ENCODE peak calls at places on chromosome 7, in six cellular contexts. One of them, this sample, is unnamed.

GRCh38 chr7:87475359-87476178 is at the start of gene ABCB4:
- DNase-seq in psoas muscle: peak
- DNase-seq in fibroblast of lung: peak
- DNase-seq in brain microvascular endothelial cell: no peak
- DNase-seq in right cardiac atrium: peak
- DNase-seq in lower lobe of right lung: peak
- DNase-seq in this sample: no peak

GRCh38 chr7:22230238-22230637 is 126.7 kb downstream of the RAPGEF5 start:
- DNase-seq in psoas muscle: no peak
- DNase-seq in fibroblast of lung: no peak
- DNase-seq in brain microvascular endothelial cell: no peak
- DNase-seq in right cardiac atrium: no peak
- DNase-seq in lower lobe of right lung: no peak
- DNase-seq in this sample: no peak

GRCh38 chr7:7911339-7911738 is 57.3 kb upstream of the GLCCI1 start:
- DNase-seq in psoas muscle: no peak
- DNase-seq in fibroblast of lung: peak
- DNase-seq in brain microvascular endothelial cell: peak
- DNase-seq in right cardiac atrium: no peak
- DNase-seq in lower lobe of right lung: no peak
- DNase-seq in this sample: no peak

GRCh38 chr7:29270979-29271658 is 76.5 kb downstream of the CHN2 start:
- DNase-seq in psoas muscle: no peak
- DNase-seq in fibroblast of lung: peak
- DNase-seq in brain microvascular endothelial cell: peak
- DNase-seq in right cardiac atrium: no peak
- DNase-seq in lower lobe of right lung: no peak
- DNase-seq in this sample: no peak

GRCh38 chr7:134768243-134768642 is 11.2 kb upstream of the CALD1 start:
- DNase-seq in psoas muscle: no peak
- DNase-seq in fibroblast of lung: no peak
- DNase-seq in brain microvascular endothelial cell: no peak
- DNase-seq in right cardiac atrium: no peak
- DNase-seq in lower lobe of right lung: no peak
- DNase-seq in this sample: no peak

GRCh38 chr7:4837814-4838625 is 23.8 kb downstream of the PAPOLB start:
- DNase-seq in psoas muscle: no peak
- DNase-seq in fibroblast of lung: no peak
- DNase-seq in brain microvascular endothelial cell: no peak
- DNase-seq in right cardiac atrium: peak
- DNase-seq in lower lobe of right lung: no peak
- DNase-seq in this sample: no peak

GRCh38 chr7:107874605-107875446 is 16.2 kb upstream of the DLD start:
- DNase-seq in psoas muscle: no peak
- DNase-seq in fibroblast of lung: peak
- DNase-seq in brain microvascular endothelial cell: peak
- DNase-seq in right cardiac atrium: no peak
- DNase-seq in lower lobe of right lung: no peak
- DNase-seq in this sample: peak

GRCh38 chr7:85655252-85655651 is 468.4 kb upstream of the SEMA3D start:
- DNase-seq in psoas muscle: no peak
- DNase-seq in fibroblast of lung: no peak
- DNase-seq in brain microvascular endothelial cell: no peak
- DNase-seq in right cardiac atrium: no peak
- DNase-seq in lower lobe of right lung: no peak
- DNase-seq in this sample: no peak

GRCh38 chr7:601573-602340 is 82.1 kb upstream of the PDGFA start:
- DNase-seq in psoas muscle: peak
- DNase-seq in fibroblast of lung: peak
- DNase-seq in brain microvascular endothelial cell: no peak
- DNase-seq in right cardiac atrium: peak
- DNase-seq in lower lobe of right lung: peak
- DNase-seq in this sample: no peak

DNA sequence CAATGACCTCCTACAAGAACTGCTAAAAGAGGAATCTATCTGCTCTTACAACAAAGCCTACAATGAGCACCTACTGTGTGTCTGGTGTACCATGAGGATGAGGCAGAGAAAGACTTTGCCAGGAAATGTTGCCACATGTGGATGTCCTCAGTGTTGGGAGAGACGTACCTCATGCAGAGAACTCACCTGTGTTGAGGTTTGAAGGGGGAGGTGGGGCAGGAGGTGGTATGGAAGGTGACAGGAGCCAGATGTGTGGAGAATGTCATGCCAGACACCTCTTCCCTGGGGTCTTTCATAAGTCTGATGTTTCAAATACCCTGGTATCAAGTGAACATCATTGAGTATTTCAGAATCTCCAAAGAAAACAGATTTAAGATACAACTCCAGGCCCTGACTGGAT is 220.1 kb upstream of the RNF32 start:
- DNase-seq in psoas muscle: no peak
- DNase-seq in fibroblast of lung: no peak
- DNase-seq in brain microvascular endothelial cell: no peak
- DNase-seq in right cardiac atrium: no peak
- DNase-seq in lower lobe of right lung: no peak
- DNase-seq in this sample: no peak
- H3K27ac ChIP-seq in psoas muscle: no peak
- H3K27ac ChIP-seq in fibroblast of lung: no peak
- H3K27ac ChIP-seq in brain microvascular endothelial cell: no peak
- H3K27ac ChIP-seq in right cardiac atrium: no peak
- H3K27ac ChIP-seq in lower lobe of right lung: no peak
- H3K27ac ChIP-seq in this sample: no peak

GRCh38 chr7:139094596-139094995 is 14.9 kb downstream of the ZC3HAV1 start:
- DNase-seq in psoas muscle: no peak
- DNase-seq in fibroblast of lung: no peak
- DNase-seq in brain microvascular endothelial cell: peak
- DNase-seq in right cardiac atrium: no peak
- DNase-seq in lower lobe of right lung: no peak
- DNase-seq in this sample: no peak
- H3K27ac ChIP-seq in psoas muscle: no peak
- H3K27ac ChIP-seq in fibroblast of lung: no peak
- H3K27ac ChIP-seq in brain microvascular endothelial cell: no peak
- H3K27ac ChIP-seq in right cardiac atrium: no peak
- H3K27ac ChIP-seq in lower lobe of right lung: peak
- H3K27ac ChIP-seq in this sample: no peak

DNA sequence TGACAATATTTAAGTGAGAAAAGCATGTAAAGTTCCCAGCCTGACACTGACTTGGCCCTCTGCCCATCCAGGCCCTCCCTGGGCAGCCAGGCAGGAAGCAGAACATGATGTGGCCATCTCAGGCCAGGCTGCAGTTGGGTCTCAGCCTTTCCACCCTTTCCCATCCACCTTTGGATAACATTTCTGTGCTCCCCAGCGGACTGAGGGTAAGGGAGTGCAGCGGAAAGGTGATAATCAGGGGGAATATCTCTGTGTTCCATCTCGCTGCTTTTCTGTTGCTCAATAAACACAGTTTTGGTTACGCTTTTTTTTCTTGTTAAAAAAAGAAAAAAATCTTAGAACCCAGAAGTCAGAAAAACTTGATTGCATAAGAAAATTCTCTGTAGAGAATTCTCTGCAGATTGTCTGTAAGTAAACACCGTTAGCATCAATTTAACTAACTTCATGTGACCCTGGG is 37.2 kb upstream of the TARP start:
- DNase-seq in psoas muscle: peak
- DNase-seq in fibroblast of lung: no peak
- DNase-seq in brain microvascular endothelial cell: no peak
- DNase-seq in right cardiac atrium: peak
- DNase-seq in lower lobe of right lung: peak
- DNase-seq in this sample: no peak
- H3K27ac ChIP-seq in psoas muscle: no peak
- H3K27ac ChIP-seq in fibroblast of lung: no peak
- H3K27ac ChIP-seq in brain microvascular endothelial cell: no peak
- H3K27ac ChIP-seq in right cardiac atrium: peak
- H3K27ac ChIP-seq in lower lobe of right lung: peak
- H3K27ac ChIP-seq in this sample: no peak

GRCh38 chr7:70776627-70777101 is 355.3 kb upstream of the GALNT17 start:
- DNase-seq in psoas muscle: no peak
- DNase-seq in fibroblast of lung: peak
- DNase-seq in brain microvascular endothelial cell: no peak
- DNase-seq in right cardiac atrium: no peak
- DNase-seq in lower lobe of right lung: no peak
- DNase-seq in this sample: peak
- H3K27ac ChIP-seq in psoas muscle: no peak
- H3K27ac ChIP-seq in fibroblast of lung: no peak
- H3K27ac ChIP-seq in brain microvascular endothelial cell: no peak
- H3K27ac ChIP-seq in right cardiac atrium: no peak
- H3K27ac ChIP-seq in lower lobe of right lung: no peak
- H3K27ac ChIP-seq in this sample: peak

GRCh38 chr7:75048435-75049379 is 24.9 kb downstream of the RCC1L start:
- DNase-seq in psoas muscle: no peak
- DNase-seq in fibroblast of lung: peak
- DNase-seq in brain microvascular endothelial cell: no peak
- DNase-seq in right cardiac atrium: no peak
- DNase-seq in lower lobe of right lung: no peak
- DNase-seq in this sample: no peak
- H3K27ac ChIP-seq in psoas muscle: no peak
- H3K27ac ChIP-seq in fibroblast of lung: no peak
- H3K27ac ChIP-seq in brain microvascular endothelial cell: no peak
- H3K27ac ChIP-seq in right cardiac atrium: no peak
- H3K27ac ChIP-seq in lower lobe of right lung: no peak
- H3K27ac ChIP-seq in this sample: no peak

DNA sequence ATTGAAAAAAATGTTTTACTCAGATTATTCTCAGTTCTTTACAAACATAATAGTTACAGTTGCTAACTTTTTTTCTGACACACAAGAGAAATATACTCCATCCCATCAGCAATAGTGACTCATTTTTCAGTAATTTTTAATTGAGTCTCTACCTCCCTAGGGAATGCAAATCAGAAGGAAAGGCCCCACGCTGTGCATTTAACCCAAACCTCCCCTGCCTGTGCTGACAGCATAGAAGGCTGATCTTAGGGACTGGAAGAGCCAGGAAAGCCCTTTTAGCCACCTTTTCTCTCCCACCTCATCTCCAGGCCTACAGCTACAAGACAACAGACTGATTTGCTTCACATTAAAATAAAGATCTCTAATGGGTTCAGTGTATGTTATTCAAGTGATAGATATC is 24.7 kb upstream of the PIK3CG start:
- DNase-seq in psoas muscle: no peak
- DNase-seq in fibroblast of lung: peak
- DNase-seq in brain microvascular endothelial cell: peak
- DNase-seq in right cardiac atrium: no peak
- DNase-seq in lower lobe of right lung: no peak
- DNase-seq in this sample: no peak
- H3K27ac ChIP-seq in psoas muscle: no peak
- H3K27ac ChIP-seq in fibroblast of lung: peak
- H3K27ac ChIP-seq in brain microvascular endothelial cell: no peak
- H3K27ac ChIP-seq in right cardiac atrium: no peak
- H3K27ac ChIP-seq in lower lobe of right lung: no peak
- H3K27ac ChIP-seq in this sample: no peak

GRCh38 chr7:73809454-73810090 is 21.2 kb upstream of the CLDN4 start:
- DNase-seq in psoas muscle: peak
- DNase-seq in fibroblast of lung: peak
- DNase-seq in brain microvascular endothelial cell: no peak
- DNase-seq in right cardiac atrium: no peak
- DNase-seq in lower lobe of right lung: peak
- DNase-seq in this sample: no peak
- H3K27ac ChIP-seq in psoas muscle: no peak
- H3K27ac ChIP-seq in fibroblast of lung: no peak
- H3K27ac ChIP-seq in brain microvascular endothelial cell: no peak
- H3K27ac ChIP-seq in right cardiac atrium: no peak
- H3K27ac ChIP-seq in lower lobe of right lung: no peak
- H3K27ac ChIP-seq in this sample: no peak

GRCh38 chr7:102398543-102398942 is 2.4 kb downstream of the PRKRIP1 start:
- DNase-seq in psoas muscle: no peak
- DNase-seq in fibroblast of lung: no peak
- DNase-seq in brain microvascular endothelial cell: no peak
- DNase-seq in right cardiac atrium: no peak
- DNase-seq in lower lobe of right lung: no peak
- DNase-seq in this sample: no peak

GRCh38 chr7:102400360-102400759 is 4.2 kb downstream of the PRKRIP1 start:
- DNase-seq in psoas muscle: no peak
- DNase-seq in fibroblast of lung: no peak
- DNase-seq in brain microvascular endothelial cell: no peak
- DNase-seq in right cardiac atrium: no peak
- DNase-seq in lower lobe of right lung: no peak
- DNase-seq in this sample: no peak

GRCh38 chr7:102404005-102404861 is 8.1 kb downstream of the PRKRIP1 start:
- DNase-seq in psoas muscle: no peak
- DNase-seq in fibroblast of lung: peak
- DNase-seq in brain microvascular endothelial cell: peak
- DNase-seq in right cardiac atrium: no peak
- DNase-seq in lower lobe of right lung: peak
- DNase-seq in this sample: no peak

GRCh38 chr7:102407910-102408309 is 11.7 kb downstream of the PRKRIP1 start:
- DNase-seq in psoas muscle: no peak
- DNase-seq in fibroblast of lung: no peak
- DNase-seq in brain microvascular endothelial cell: no peak
- DNase-seq in right cardiac atrium: no peak
- DNase-seq in lower lobe of right lung: no peak
- DNase-seq in this sample: no peak

DNA sequence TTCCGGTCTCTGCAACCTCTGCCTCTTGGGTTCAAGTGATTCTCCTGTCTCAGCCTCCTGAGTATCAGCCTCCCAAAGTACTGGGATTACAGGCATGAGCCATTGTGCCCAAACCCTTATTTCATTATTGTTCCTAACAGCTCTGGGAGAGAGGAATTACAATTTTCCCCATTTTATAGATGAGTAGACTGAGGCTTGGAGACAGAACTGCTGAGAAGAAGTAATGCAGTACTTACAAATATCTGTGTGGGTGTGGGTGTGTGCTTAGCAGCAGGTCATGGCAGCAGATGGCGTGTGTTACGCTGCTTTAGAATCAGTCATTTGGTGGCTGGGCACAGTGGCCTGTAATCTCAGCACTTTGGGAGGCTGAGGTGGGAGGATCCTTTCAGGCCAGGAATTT is 7.4 kb downstream of the PRKRIP1 start:
- DNase-seq in psoas muscle: no peak
- DNase-seq in fibroblast of lung: no peak
- DNase-seq in brain microvascular endothelial cell: no peak
- DNase-seq in right cardiac atrium: no peak
- DNase-seq in lower lobe of right lung: no peak
- DNase-seq in this sample: no peak
- H3K27ac ChIP-seq in psoas muscle: no peak
- H3K27ac ChIP-seq in fibroblast of lung: peak
- H3K27ac ChIP-seq in brain microvascular endothelial cell: no peak
- H3K27ac ChIP-seq in right cardiac atrium: no peak
- H3K27ac ChIP-seq in lower lobe of right lung: no peak
- H3K27ac ChIP-seq in this sample: no peak